ENCODE peak calls at places on chromosomes 1 and 21, in nine cellular contexts. J is esophagus muscularis mucosa, Y is heart left ventricle, R is breast epithelium, H is sigmoid colon, I is testis, Z is tibial nerve, D is body of pancreas, U is IMR-90. O is an unnamed sample.

GRCh38 chr1:171635661-171636060 is 13.6 kb downstream of the MYOCOS start:
- DNase-seq in J (no peak), Y (no peak), R (no peak), H (no peak), I (no peak), Z (no peak), D (no peak), U (no peak), O (no peak)

GRCh38 chr1:207029991-207030521 is 2.5 kb downstream of the C1orf116 start:
- DNase-seq in J (no peak), Y (no peak), R (no peak), H (no peak), I (no peak), Z (no peak), D (no peak), U (no peak), O (no peak)

GRCh38 chr1:214838351-214838750 is 235.4 kb downstream of the CENPF start:
- DNase-seq in J (no peak), Y (no peak), R (no peak), H (no peak), I (no peak), Z (no peak), D (no peak), U (peak; percentile 90), O (no peak)

GRCh38 chr1:20685099-20685662 is 24.0 kb upstream of the DDOST start:
- DNase-seq in J (no peak), Y (peak; percentile 82), R (no peak), H (no peak), I (peak; percentile 84), Z (no peak), D (no peak), U (no peak), O (no peak)

GRCh38 chr21:46554431-46555224 is 50.3 kb downstream of the S100B start:
- DNase-seq in J (peak; percentile 24), Y (no peak), R (no peak), H (no peak), I (no peak), Z (no peak), D (no peak), U (no peak), O (peak; percentile 25)

GRCh38 chr1:52003877-52004276 is 13.4 kb upstream of the RAB3B start:
- DNase-seq in J (no peak), Y (no peak), R (no peak), H (no peak), I (no peak), Z (no peak), D (no peak), U (no peak), O (no peak)

GRCh38 chr1:28111157-28111556 is 22.7 kb upstream of the EYA3 start:
- DNase-seq in J (no peak), Y (no peak), R (no peak), H (no peak), I (no peak), Z (no peak), D (no peak), U (no peak), O (no peak)

GRCh38 chr1:65505547-65506325 is 85.3 kb downstream of the LEPR start:
- DNase-seq in J (no peak), Y (no peak), R (no peak), H (no peak), I (peak; percentile 40), Z (no peak), D (no peak), U (no peak), O (no peak)

GRCh38 chr1:206912445-206913095 is 9.2 kb downstream of the FCMR start:
- DNase-seq in J (peak; percentile 94), Y (no peak), R (peak; percentile 69), H (peak; percentile 87), I (peak; percentile 84), Z (peak; percentile 60), D (peak; percentile 78), U (peak; percentile 75), O (peak; percentile 75)

GRCh38 chr1:198909973-198910372 is 271.1 kb downstream of the PTPRC start:
- DNase-seq in J (no peak), Y (no peak), R (no peak), H (no peak), I (no peak), Z (no peak), D (no peak), U (peak; percentile 77), O (no peak)

GRCh38 chr1:171655215-171656116 is 3.0 kb upstream of the MYOC start:
- DNase-seq in J (peak; percentile 93), Y (peak; percentile 91), R (no peak), H (peak; percentile 91), I (peak; percentile 88), Z (peak; percentile 51), D (peak; percentile 38), U (peak; percentile 48), O (peak; percentile 45)

GRCh38 chr1:45526135-45526644 is 4.5 kb upstream of the PRDX1 start:
- DNase-seq in J (no peak), Y (no peak), R (no peak), H (no peak), I (no peak), Z (no peak), D (no peak), U (no peak), O (no peak)

GRCh38 chr1:239633432-239633831 is 247.1 kb downstream of the CHRM3 start:
- DNase-seq in J (no peak), Y (no peak), R (no peak), H (no peak), I (no peak), Z (no peak), D (no peak), U (no peak), O (no peak)

GRCh38 chr21:34892196-34892595 is 156.9 kb downstream of the RUNX1 start:
- DNase-seq in J (no peak), Y (no peak), R (no peak), H (no peak), I (no peak), Z (no peak), D (no peak), U (peak; percentile 45), O (no peak)

GRCh38 chr1:208238710-208239517 is 5.3 kb downstream of the PLXNA2 start:
- DNase-seq in J (no peak), Y (no peak), R (no peak), H (no peak), I (peak; percentile 49), Z (no peak), D (no peak), U (peak; percentile 57), O (no peak)

GRCh38 chr21:37558676-37559204 is 192.2 kb downstream of the DYRK1A start:
- DNase-seq in J (peak; percentile 55), Y (no peak), R (no peak), H (no peak), I (no peak), Z (no peak), D (no peak), U (no peak), O (no peak)

GRCh38 chr1:231724876-231725647 is 98.5 kb downstream of the DISC1 start:
- DNase-seq in J (peak; percentile 89), Y (no peak), R (no peak), H (no peak), I (peak; percentile 58), Z (no peak), D (no peak), U (peak; percentile 36), O (no peak)

GRCh38 chr1:199644912-199645311 is 382.6 kb upstream of the NR5A2 start:
- DNase-seq in J (no peak), Y (no peak), R (no peak), H (no peak), I (no peak), Z (no peak), D (no peak), U (no peak), O (no peak)

GRCh38 chr1:84892657-84893618 is at the start of gene LPAR3:
- DNase-seq in J (peak; percentile 57), Y (peak; percentile 74), R (no peak), H (no peak), I (peak; percentile 84), Z (no peak), D (peak; percentile 75), U (no peak), O (no peak)
- H3K4me3 ChIP-seq in J (peak within 1 kb of the TSS; percentile 33), Y (peak within 1 kb of the TSS; percentile 42), R (peak within 1 kb of the TSS; percentile 57), H (peak within 1 kb of the TSS; percentile 28), I (peak within 1 kb of the TSS; percentile 51), Z (no peak within 1 kb of the TSS), D (peak within 1 kb of the TSS; percentile 13), U (peak within 1 kb of the TSS; percentile 16), O (peak within 1 kb of the TSS; percentile 38)

GRCh38 chr1:22317231-22317919 is 134.3 kb upstream of the ZBTB40 start:
- DNase-seq in J (no peak), Y (no peak), R (peak; percentile 9), H (no peak), I (no peak), Z (no peak), D (no peak), U (no peak), O (no peak)
- TF ChIP-seq POLR2A in J (no peak), Y (no peak), R (no peak), H (no peak), I (no peak), Z (no peak), D (no peak), U (no peak), O (no peak)

DNA sequence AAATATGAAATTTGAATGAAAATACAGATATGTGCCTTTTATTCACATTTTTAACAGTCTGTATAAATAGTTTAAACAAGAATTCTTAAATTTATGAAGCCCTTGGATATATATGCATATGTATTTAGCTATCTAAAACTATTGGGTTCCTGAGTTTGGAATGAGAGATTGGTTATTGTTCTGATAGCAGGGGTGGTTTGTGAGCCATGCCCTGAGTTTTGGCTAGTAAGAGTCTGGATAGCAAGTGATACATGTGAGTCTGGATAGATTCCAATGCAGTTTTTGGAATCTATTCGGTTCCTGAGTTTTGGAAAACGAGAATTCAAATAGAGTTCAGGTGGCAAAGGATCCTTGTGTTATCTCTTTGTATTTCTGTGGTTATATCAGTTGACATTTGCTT is 2.8 kb downstream of the MAN1A2 start:
- DNase-seq in J (no peak), Y (no peak), R (no peak), H (no peak), I (no peak), Z (no peak), D (no peak), U (peak; percentile 6), O (no peak)
- H3K4me3 ChIP-seq in J (peak overlapping the region; percentile 18), Y (peak overlapping the region; percentile 94), R (peak overlapping the region; percentile 24), H (peak overlapping the region; percentile 88), I (no peak overlapping the region), Z (no peak overlapping the region), D (no peak overlapping the region), U (peak overlapping the region; percentile 90), O (peak overlapping the region; percentile 85)

DNA sequence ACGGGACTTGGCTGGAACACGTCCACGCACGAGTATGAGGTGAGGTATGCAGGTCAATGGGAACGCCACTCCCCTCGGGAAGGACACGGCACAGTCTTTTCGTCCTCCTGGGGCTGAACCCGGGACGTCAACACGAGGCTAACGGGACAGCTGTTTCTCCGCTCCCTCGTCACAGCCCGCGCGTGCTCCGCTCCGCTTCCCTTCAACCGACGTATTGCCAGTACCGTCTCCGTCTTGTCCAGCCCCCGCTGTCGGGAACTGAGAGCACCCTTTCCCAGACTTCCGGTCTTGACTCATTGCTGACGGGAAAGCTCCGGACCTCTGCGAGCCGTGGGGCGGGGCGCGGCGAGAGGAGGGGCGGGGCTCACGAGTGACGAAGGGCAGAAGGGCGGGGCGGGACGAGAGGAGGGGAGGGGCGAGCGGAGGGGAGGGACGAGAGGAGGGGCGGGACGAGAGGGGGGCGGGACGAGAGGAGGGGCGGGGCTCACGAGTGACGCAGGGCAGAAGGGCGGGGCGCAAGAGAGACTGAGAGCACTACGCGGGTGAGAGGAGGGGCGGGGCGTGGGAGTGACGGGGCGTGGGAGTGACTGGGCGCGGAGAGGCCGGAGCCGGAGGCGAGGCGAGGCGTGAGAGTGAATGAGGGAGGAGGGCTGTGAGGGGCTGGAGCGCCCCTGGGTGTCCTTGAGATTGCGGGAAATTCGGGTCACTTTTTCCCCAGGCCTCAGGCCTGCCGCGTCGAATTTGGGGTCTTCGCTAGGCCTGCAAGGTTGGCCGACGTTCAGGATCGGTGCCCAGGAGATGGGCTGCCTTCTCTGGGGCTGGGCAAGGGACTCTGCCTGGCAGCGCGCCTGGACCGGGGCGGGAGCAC is 22.2 kb upstream of the CFAP126 start:
- DNase-seq in J (peak; percentile 99), Y (peak; percentile 98), R (peak; percentile 98), H (peak; percentile 99), I (peak; percentile 98), Z (peak; percentile 97), D (peak; percentile 97), U (peak; percentile 98), O (peak; percentile 98)
- TF ChIP-seq POLR2A in J (peak; percentile 77), Y (peak; percentile 83), R (peak; percentile 90), H (peak; percentile 91), I (peak; percentile 90), Z (peak; percentile 95), D (peak; percentile 98), U (peak; percentile 84), O (peak; percentile 83)

O was measured in stomach.